ENCODE peak calls at places on chromosomes 6 and 20, in seven cellular contexts. N is A549, M is WTC11, I is K562, V is HepG2, Y is NB4, O is endothelial cell of umbilical vein. F is an unnamed sample.

GRCh38 chr6:166486536-166486880 is 100.0 kb downstream of the RAMACL start:
- DNase-seq in N (no peak), M (no peak), I (no peak), V (no peak), Y (no peak), O (no peak), F (no peak)

GRCh38 chr20:44695295-44696230 is 19.6 kb upstream of the CCN5 start:
- DNase-seq in N (no peak), M (no peak), I (no peak), V (no peak), Y (no peak), O (peak), F (no peak)

GRCh38 chr20:44196278-44196677 is 9.3 kb upstream of the JPH2 start:
- DNase-seq in N (peak), M (no peak), I (no peak), V (no peak), Y (no peak), O (no peak), F (no peak)

GRCh38 chr6:28944412-28945006 is 20.7 kb upstream of the TRIM27 start:
- DNase-seq in N (peak), M (peak), I (peak), V (peak), Y (peak), O (peak), F (no peak)

GRCh38 chr6:11374036-11375010 is 141.9 kb upstream of the NEDD9 start:
- DNase-seq in N (no peak), M (no peak), I (no peak), V (peak), Y (peak), O (no peak), F (no peak)

GRCh38 chr6:156700440-156701057 is 76.6 kb upstream of the ARID1B start:
- DNase-seq in N (no peak), M (no peak), I (no peak), V (no peak), Y (no peak), O (no peak), F (no peak)

GRCh38 chr6:151963001-151963400 is 155.5 kb downstream of the ESR1 start:
- DNase-seq in N (no peak), M (no peak), I (no peak), V (no peak), Y (no peak), O (no peak), F (no peak)

GRCh38 chr6:51477912-51478311 is 609.5 kb downstream of the PKHD1 start:
- DNase-seq in N (no peak), M (no peak), I (no peak), V (no peak), Y (no peak), O (no peak), F (no peak)

GRCh38 chr6:167930300-167930699 is 67.2 kb upstream of the KIF25 start:
- DNase-seq in N (peak), M (no peak), I (no peak), V (peak), Y (no peak), O (no peak), F (no peak)

GRCh38 chr20:52493177-52493711 is 301.7 kb upstream of the ZFP64 start:
- DNase-seq in N (no peak), M (no peak), I (no peak), V (no peak), Y (no peak), O (peak), F (no peak)

GRCh38 chr6:169898788-169899480 is 147.5 kb downstream of the ERMARD start:
- DNase-seq in N (no peak), M (no peak), I (peak), V (no peak), Y (no peak), O (peak), F (no peak)

GRCh38 chr6:161434331-161434730 is 160.5 kb upstream of the AGPAT4 start:
- DNase-seq in N (no peak), M (no peak), I (no peak), V (no peak), Y (no peak), O (no peak), F (no peak)

GRCh38 chr20:48148020-48148419 is 362.7 kb upstream of the SULF2 start:
- DNase-seq in N (no peak), M (no peak), I (no peak), V (no peak), Y (no peak), O (no peak), F (no peak)

GRCh38 chr20:39961667-39962066 is 727.4 kb downstream of the MAFB start:
- DNase-seq in N (no peak), M (no peak), I (no peak), V (no peak), Y (no peak), O (no peak), F (no peak)

GRCh38 chr6:148535976-148536375 is 193.3 kb downstream of the SASH1 start:
- DNase-seq in N (no peak), M (no peak), I (no peak), V (no peak), Y (no peak), O (no peak), F (no peak)

GRCh38 chr20:62073323-62073722 is 7.6 kb upstream of the TAF4 start:
- DNase-seq in N (no peak), M (no peak), I (no peak), V (no peak), Y (no peak), O (no peak), F (no peak)

GRCh38 chr6:75906871-75907270 is 157.8 kb downstream of the MYO6 start:
- DNase-seq in N (no peak), M (no peak), I (no peak), V (no peak), Y (no peak), O (no peak), F (no peak)

GRCh38 chr6:151330130-151330715 is 61.1 kb downstream of the ZBTB2 start:
- DNase-seq in N (no peak), M (no peak), I (no peak), V (no peak), Y (no peak), O (no peak), F (no peak)

GRCh38 chr6:35568967-35569606 is 56.4 kb upstream of the TULP1 start:
- DNase-seq in N (peak), M (peak), I (peak), V (peak), Y (peak), O (no peak), F (no peak)

GRCh38 chr20:15799871-15800270 is 773.4 kb downstream of the KIF16B start:
- DNase-seq in N (no peak), M (no peak), I (no peak), V (no peak), Y (peak), O (no peak), F (no peak)

GRCh38 chr6:39934060-39934757 is at the start of gene MOCS1:
- DNase-seq in N (peak), M (peak), I (peak), V (peak), Y (no peak), O (peak), F (peak)

GRCh38 chr6:110517601-110518280 is 41.3 kb upstream of the SLC22A16 start:
- DNase-seq in N (no peak), M (no peak), I (no peak), V (peak), Y (no peak), O (no peak), F (no peak)

GRCh38 chr6:110517034-110517433 is 40.6 kb upstream of the SLC22A16 start:
- DNase-seq in N (no peak), M (no peak), I (no peak), V (peak), Y (no peak), O (no peak), F (no peak)

GRCh38 chr6:110520992-110521543 is 44.7 kb upstream of the SLC22A16 start:
- DNase-seq in N (no peak), M (no peak), I (no peak), V (no peak), Y (no peak), O (no peak), F (no peak)

GRCh38 chr6:110520188-110520956 is 44.0 kb upstream of the SLC22A16 start:
- DNase-seq in N (no peak), M (no peak), I (no peak), V (peak), Y (no peak), O (no peak), F (no peak)

DNA sequence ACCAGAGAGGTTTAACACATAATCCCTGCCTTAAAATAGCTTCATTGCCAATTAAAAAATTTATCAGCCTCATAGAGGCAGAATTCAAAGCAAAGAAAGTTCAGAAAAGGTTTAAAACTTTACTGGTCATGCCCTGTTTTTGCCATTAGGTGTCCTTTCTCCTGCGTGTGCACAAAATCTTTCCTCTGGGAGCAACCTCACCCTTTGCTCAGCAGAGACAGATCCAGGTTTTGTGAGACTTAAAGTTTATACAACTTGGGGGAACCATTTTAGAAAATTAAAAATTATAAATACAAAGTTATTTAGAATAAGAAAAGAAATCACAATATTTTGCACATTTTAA is 41.8 kb upstream of the SLC22A16 start:
- DNase-seq in N (peak), M (no peak), I (no peak), V (peak), Y (peak), O (no peak), F (no peak)
- TF ChIP-seq CTCF in N (peak), M (no peak), I (peak), V (peak), Y (peak), O (peak), F (peak)

DNA sequence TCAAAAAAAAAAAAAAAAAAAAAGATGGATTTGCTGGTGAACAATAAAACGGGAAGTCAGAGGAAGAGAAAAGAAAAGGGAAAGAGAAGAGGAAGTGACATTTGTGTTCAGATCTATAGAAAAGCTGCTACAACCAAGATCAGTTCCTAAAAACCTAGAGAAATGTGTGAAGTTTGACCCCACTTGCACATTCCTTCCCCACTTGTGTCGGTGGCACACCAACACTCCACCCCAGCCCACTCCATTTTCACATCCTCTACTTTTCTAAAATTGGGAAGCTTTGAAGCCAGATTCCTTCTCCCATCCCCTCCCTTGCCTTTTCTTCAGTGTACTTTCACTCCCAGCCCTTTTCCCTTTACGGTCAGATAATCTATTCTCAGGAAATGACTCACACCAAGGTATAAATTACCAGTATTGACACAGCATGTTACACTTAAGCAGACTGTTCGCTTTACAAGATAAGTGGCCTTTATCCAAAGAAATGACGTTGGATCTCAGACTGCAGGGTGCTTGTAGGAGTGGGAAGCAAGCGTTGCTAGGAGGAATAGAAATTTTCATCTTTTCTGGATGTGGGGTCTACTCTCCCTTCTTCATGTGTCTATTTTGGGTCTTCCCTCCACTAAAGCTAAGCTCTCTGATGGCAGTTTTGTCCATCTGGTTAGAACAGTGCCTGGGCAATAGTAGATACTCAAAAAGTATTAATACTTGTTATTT is 92.5 kb upstream of the ADGRF1 start:
- DNase-seq in N (peak), M (no peak), I (peak), V (peak), Y (peak), O (peak), F (peak)
- TF ChIP-seq MAX in N (peak), M (no peak), I (no peak), V (peak), Y (no peak), O (no peak), F (no peak)

DNA sequence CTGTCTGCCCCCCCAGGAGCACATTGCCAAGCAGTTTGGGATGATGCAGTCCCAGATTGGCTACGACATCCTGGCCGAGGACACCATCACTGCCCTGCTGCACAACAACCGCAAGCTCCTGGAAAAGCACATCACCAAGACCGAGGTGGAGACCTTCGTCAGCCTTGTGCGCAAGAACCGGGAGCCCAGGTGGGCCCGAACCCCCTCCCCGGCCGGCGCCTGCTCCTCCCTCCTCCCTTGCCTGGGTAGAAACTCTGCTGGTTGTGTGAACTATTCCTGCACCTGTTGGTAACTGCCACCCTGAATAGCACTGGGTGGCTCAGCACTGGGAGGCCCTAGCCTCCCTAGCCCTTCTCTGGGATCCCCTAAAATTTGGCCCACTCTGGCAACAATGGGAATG is 43.7 kb downstream of the UQCC2 start:
- DNase-seq in N (no peak), M (no peak), I (no peak), V (no peak), Y (no peak), O (no peak), F (no peak)
- TF ChIP-seq CTCF in N (no peak), M (no peak), I (no peak), V (no peak), Y (no peak), O (no peak), F (no peak)

GRCh38 chr6:15516923-15517560 is 145.8 kb downstream of the DTNBP1 start:
- DNase-seq in N (no peak), M (no peak), I (no peak), V (no peak), Y (no peak), O (no peak), F (no peak)

GRCh38 chr6:15516378-15516777 is 146.4 kb downstream of the DTNBP1 start:
- DNase-seq in N (no peak), M (no peak), I (no peak), V (no peak), Y (no peak), O (no peak), F (no peak)

GRCh38 chr6:15515660-15516375 is 147.0 kb downstream of the DTNBP1 start:
- DNase-seq in N (no peak), M (no peak), I (no peak), V (no peak), Y (no peak), O (no peak), F (no peak)

GRCh38 chr6:15513801-15514711 is 148.8 kb downstream of the DTNBP1 start:
- DNase-seq in N (no peak), M (no peak), I (no peak), V (no peak), Y (no peak), O (no peak), F (no peak)

DNA sequence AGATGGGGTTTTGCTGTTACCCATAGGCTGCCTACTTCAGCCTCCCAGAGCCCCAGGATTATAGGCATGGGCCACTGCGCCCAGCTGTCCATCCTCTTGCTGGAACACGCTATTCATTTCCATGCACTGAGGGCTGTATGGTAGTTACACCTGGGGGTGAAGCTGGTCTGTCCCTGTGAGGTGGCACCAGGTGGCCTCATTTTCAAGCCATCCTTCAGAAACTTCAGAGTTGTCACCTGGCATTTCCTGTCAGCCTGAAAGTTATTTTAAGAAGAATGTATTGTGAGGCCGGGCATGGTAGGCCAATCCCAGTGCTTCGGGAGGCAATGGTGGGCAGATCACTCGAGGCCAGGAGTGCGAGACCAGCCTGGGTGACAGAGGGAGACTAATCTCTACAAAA is 147.6 kb downstream of the DTNBP1 start:
- DNase-seq in N (no peak), M (no peak), I (no peak), V (no peak), Y (no peak), O (no peak), F (no peak)
- TF ChIP-seq MAX in N (no peak), M (no peak), I (no peak), V (no peak), Y (no peak), O (no peak), F (no peak)

GRCh38 chr6:158752613-158753012 is 66.6 kb downstream of the EZR start:
- DNase-seq in N (no peak), M (no peak), I (no peak), V (no peak), Y (no peak), O (no peak), F (no peak)
- TF ChIP-seq CTCF in N (no peak), M (no peak), I (no peak), V (no peak), Y (peak), O (no peak), F (peak)

DNA sequence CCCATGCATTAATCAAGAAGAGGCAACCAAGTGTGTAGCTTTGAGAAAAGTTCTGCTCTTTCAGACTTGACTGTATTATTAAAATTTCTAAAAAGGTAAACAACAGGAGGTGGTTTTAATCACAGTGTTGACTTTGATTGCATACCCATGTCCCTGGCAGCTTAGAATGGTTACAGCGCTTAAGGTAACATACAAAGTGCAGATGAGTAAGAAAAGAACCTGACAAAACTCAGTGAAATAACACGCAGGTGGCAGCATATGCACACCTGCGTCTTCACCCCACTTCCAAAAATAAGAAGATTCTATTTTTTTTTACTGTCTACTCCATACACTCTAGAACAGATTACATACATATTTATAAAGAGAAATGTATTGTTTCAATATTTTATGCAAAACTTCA is 233.5 kb downstream of the GMPR start:
- DNase-seq in N (no peak), M (no peak), I (no peak), V (no peak), Y (no peak), O (no peak), F (no peak)
- TF ChIP-seq MAX in N (no peak), M (no peak), I (no peak), V (no peak), Y (no peak), O (no peak), F (no peak)

F was measured in HCT116.